ENCODE peak calls at places on chromosomes 13 and 19, in eight cellular contexts. J, C, X, E, N, B, I and Q are unnamed samples.

GRCh38 chr13:73334459-73334858 is 275.7 kb downstream of the KLF5 start:
- DNase-seq in J (no peak), C (no peak), X (no peak), E (no peak), N (no peak), B (no peak), I (no peak), Q (no peak)

GRCh38 chr19:29446331-29446730 is 79.5 kb upstream of the VSTM2B start:
- DNase-seq in J (no peak), C (no peak), X (no peak), E (no peak), N (no peak), B (no peak), I (no peak), Q (no peak)

GRCh38 chr13:24168980-24169379 is 8.5 kb downstream of the SPATA13 start:
- DNase-seq in J (no peak), C (no peak), X (no peak), E (no peak), N (no peak), B (no peak), I (no peak), Q (no peak)

GRCh38 chr13:99464441-99464949 is 36.8 kb upstream of the TM9SF2 start:
- DNase-seq in J (no peak), C (no peak), X (no peak), E (no peak), N (peak), B (peak), I (peak), Q (peak)

GRCh38 chr13:25372275-25373081 is 704 bp downstream of the ATP8A2 start:
- DNase-seq in J (peak), C (no peak), X (no peak), E (no peak), N (no peak), B (peak), I (no peak), Q (no peak)

GRCh38 chr13:96533408-96533807 is 443.5 kb downstream of the HS6ST3 start:
- DNase-seq in J (no peak), C (no peak), X (no peak), E (no peak), N (no peak), B (no peak), I (no peak), Q (no peak)

GRCh38 chr13:24627090-24627714 is 53.0 kb upstream of the ATP12A start:
- DNase-seq in J (peak), C (no peak), X (no peak), E (no peak), N (no peak), B (no peak), I (no peak), Q (no peak)

GRCh38 chr13:43990829-43991228 is 111.1 kb downstream of the LACC1 start:
- DNase-seq in J (no peak), C (no peak), X (no peak), E (no peak), N (no peak), B (no peak), I (no peak), Q (no peak)

GRCh38 chr19:49210108-49210900 is 52.7 kb downstream of the TRPM4 start:
- DNase-seq in J (peak), C (no peak), X (no peak), E (no peak), N (no peak), B (no peak), I (peak), Q (no peak)

GRCh38 chr13:44155422-44156293 is 218.0 kb upstream of the SERP2 start:
- DNase-seq in J (no peak), C (peak), X (no peak), E (peak), N (peak), B (peak), I (no peak), Q (no peak)

GRCh38 chr19:3163943-3164342 is 14.6 kb upstream of the S1PR4 start:
- DNase-seq in J (no peak), C (no peak), X (no peak), E (no peak), N (no peak), B (no peak), I (no peak), Q (no peak)

GRCh38 chr19:35755550-35756371 is 1.1 kb downstream of the HSPB6 start:
- DNase-seq in J (peak), C (peak), X (peak), E (no peak), N (peak), B (peak), I (peak), Q (peak)

GRCh38 chr13:110109910-110110309 is 197.0 kb downstream of the COL4A1 start:
- DNase-seq in J (no peak), C (peak), X (no peak), E (peak), N (peak), B (peak), I (no peak), Q (no peak)

GRCh38 chr13:63481334-63481733 is 2065.7 kb upstream of the PCDH20 start:
- DNase-seq in J (no peak), C (no peak), X (no peak), E (no peak), N (peak), B (peak), I (no peak), Q (no peak)

GRCh38 chr19:10295305-10295846 is 5.6 kb downstream of the ICAM5 start:
- DNase-seq in J (peak), C (no peak), X (peak), E (peak), N (no peak), B (peak), I (peak), Q (peak)

GRCh38 chr13:30841161-30841560 is 64.9 kb upstream of the MEDAG start:
- DNase-seq in J (no peak), C (no peak), X (no peak), E (no peak), N (peak), B (no peak), I (no peak), Q (no peak)

GRCh38 chr13:30307194-30307965 is at the start of gene KATNAL1:
- DNase-seq in J (peak), C (peak), X (peak), E (peak), N (peak), B (peak), I (peak), Q (peak)

GRCh38 chr19:3503036-3503572 is 2.6 kb upstream of the DOHH start:
- DNase-seq in J (no peak), C (no peak), X (no peak), E (no peak), N (peak), B (no peak), I (no peak), Q (no peak)

GRCh38 chr19:13493516-13494310 is 12.6 kb downstream of the CACNA1A start:
- DNase-seq in J (no peak), C (no peak), X (no peak), E (no peak), N (peak), B (no peak), I (no peak), Q (no peak)

GRCh38 chr13:112973577-112973951 is 4.5 kb downstream of the MCF2L start:
- DNase-seq in J (peak), C (no peak), X (peak), E (no peak), N (no peak), B (no peak), I (no peak), Q (no peak)

GRCh38 chr13:24713022-24713421 is 32.8 kb downstream of the ATP12A start:
- DNase-seq in J (no peak), C (peak), X (no peak), E (no peak), N (no peak), B (no peak), I (no peak), Q (no peak)

GRCh38 chr13:40996433-40997095 is 22.6 kb downstream of the ELF1 start:
- DNase-seq in J (no peak), C (no peak), X (no peak), E (no peak), N (no peak), B (no peak), I (no peak), Q (no peak)
- H3K27ac ChIP-seq in J (no peak), C (no peak), X (no peak), E (no peak), N (no peak), B (no peak), I (no peak), Q (peak)

DNA sequence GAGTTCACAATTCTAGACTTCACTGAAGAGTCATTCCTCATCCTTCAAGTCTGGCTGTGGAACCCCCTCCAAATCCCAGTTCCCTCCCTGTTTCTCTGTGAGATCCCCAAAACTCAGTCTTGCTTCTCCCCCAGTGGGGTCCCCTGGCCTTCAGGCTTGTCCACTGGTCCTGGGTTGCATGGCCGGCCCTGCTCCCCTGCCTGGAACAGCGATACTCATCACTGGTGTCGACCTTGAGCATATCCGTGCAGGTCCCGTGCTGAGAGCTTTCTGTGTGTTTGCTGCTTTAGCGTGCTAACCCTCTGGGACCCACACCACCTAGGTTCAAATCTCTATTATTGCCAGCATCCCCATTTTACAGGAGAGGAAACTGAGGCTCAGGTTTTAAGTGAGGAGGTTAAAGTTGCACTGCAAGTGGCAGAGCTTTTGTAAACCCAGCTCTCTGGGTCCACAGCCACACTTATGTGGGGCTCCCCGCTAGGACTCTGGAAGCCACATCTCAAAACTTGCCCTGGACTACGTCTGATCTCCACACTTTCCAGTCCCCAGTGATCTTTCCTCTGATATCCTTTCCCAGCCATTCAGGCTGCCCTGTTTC is 15.5 kb downstream of the LIPE start:
- DNase-seq in J (no peak), C (no peak), X (no peak), E (no peak), N (no peak), B (peak), I (no peak), Q (no peak)
- H3K27ac ChIP-seq in J (no peak), C (no peak), X (no peak), E (no peak), N (no peak), B (no peak), I (no peak), Q (no peak)

DNA sequence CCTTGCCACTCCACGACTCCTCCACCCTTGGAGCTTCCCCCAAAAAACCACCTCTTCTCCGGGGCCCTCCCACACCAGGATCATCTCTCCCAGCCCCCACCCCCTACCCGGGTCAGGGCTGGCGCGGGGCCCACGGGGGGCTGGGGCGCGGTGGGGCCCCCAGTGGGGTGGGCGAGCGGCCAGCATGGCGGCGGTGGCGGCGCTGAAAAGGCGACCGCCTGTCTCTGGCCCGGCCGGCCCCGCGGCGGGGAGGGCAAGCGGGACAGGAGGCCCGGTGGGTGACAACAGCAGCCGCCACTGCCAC is 850 bp downstream of the DYRK1B start:
- DNase-seq in J (no peak), C (no peak), X (no peak), E (no peak), N (no peak), B (no peak), I (no peak), Q (no peak)
- H3K27ac ChIP-seq in J (peak), C (peak), X (peak), E (peak), N (peak), B (peak), I (peak), Q (peak)

DNA sequence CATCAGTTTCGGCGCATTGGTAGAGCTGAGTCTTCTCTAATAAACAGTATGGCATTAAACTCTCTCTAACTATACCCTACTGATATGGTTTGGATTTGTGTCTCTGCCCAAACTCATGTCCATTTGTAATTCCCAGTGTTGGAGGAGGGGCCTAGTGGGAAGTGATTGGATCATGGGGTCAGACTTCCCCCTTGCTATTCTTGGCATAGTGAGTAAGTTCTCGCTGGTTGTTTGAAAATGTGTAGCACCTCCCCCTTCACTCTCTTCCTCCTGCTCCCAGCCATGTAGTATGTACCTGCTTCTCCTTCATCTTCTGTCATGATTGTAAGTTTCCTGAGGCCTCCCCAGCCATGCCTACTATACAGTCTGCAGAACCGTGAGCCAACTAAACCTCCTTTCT is 682.7 kb upstream of the ARGLU1 start:
- DNase-seq in J (no peak), C (no peak), X (no peak), E (no peak), N (peak), B (no peak), I (no peak), Q (no peak)
- H3K27ac ChIP-seq in J (no peak), C (no peak), X (no peak), E (no peak), N (no peak), B (no peak), I (no peak), Q (no peak)

GRCh38 chr13:41547253-41548000 is 90.1 kb downstream of the RGCC start:
- DNase-seq in J (peak), C (peak), X (peak), E (no peak), N (no peak), B (no peak), I (no peak), Q (no peak)
- H3K27ac ChIP-seq in J (peak), C (peak), X (peak), E (no peak), N (no peak), B (no peak), I (no peak), Q (no peak)

GRCh38 chr13:39566216-39566869 is 36.6 kb downstream of the LHFPL6 start:
- DNase-seq in J (no peak), C (no peak), X (no peak), E (no peak), N (no peak), B (no peak), I (no peak), Q (no peak)
- H3K27ac ChIP-seq in J (no peak), C (no peak), X (no peak), E (no peak), N (peak), B (peak), I (no peak), Q (no peak)

DNA sequence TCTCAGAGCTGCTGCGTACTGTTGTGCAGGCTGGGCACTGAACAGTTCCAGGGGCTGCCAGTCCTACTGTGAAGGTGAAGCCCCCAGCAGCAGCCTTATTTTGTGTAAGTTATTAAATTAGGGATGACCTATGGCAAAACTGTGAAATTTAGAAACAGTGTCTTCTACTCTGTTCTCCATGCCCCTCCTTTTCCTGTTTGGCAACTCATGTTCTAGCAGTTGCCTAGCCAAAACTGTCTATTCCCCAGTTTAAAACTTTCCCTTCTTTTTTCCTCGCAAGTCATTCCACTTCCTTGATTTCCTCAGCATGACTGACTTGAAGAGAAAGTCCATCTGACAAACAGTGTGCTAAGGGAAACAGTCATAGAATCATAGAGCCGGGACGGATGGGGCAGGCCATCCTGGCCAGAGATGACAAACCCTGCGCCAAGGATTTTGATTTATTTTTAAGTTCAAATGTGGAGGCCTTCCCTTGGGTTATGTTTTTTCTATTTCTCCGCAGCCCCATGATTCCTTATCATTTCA is 78.1 kb upstream of the OLFM4 start:
- DNase-seq in J (no peak), C (no peak), X (no peak), E (no peak), N (no peak), B (no peak), I (no peak), Q (no peak)
- H3K27ac ChIP-seq in J (no peak), C (no peak), X (no peak), E (no peak), N (no peak), B (no peak), I (no peak), Q (no peak)

GRCh38 chr13:49584771-49585182 is 581 bp downstream of the RCBTB1 start:
- DNase-seq in J (no peak), C (no peak), X (no peak), E (no peak), N (peak), B (peak), I (no peak), Q (peak)
- H3K27ac ChIP-seq in J (peak), C (peak), X (peak), E (peak), N (peak), B (peak), I (no peak), Q (peak)

GRCh38 chr13:93698016-93698613 is 471.5 kb downstream of the GPC6 start:
- DNase-seq in J (no peak), C (no peak), X (no peak), E (no peak), N (no peak), B (no peak), I (no peak), Q (no peak)

GRCh38 chr13:93700115-93700514 is 473.5 kb downstream of the GPC6 start:
- DNase-seq in J (no peak), C (no peak), X (no peak), E (no peak), N (peak), B (peak), I (no peak), Q (no peak)
- H3K27ac ChIP-seq in J (no peak), C (no peak), X (no peak), E (no peak), N (peak), B (peak), I (no peak), Q (no peak)